ENCODE peak calls at places on chromosomes 6 and 20, in four cellular contexts. W, E, H and L are unnamed samples. For H3K4me1, the result is how much of the 10 kb centered on the place peaks cover.

GRCh38 chr6:14671937-14672336 is 554.4 kb downstream of the CD83 start:
- DNase-seq in W (no peak), E (no peak), H (no peak), L (no peak)

GRCh38 chr20:884983-885952 is 30.9 kb downstream of the ANGPT4 start:
- DNase-seq in W (no peak), E (no peak), H (no peak), L (no peak)

GRCh38 chr6:74873911-74874310 is 331.9 kb downstream of the COL12A1 start:
- DNase-seq in W (no peak), E (no peak), H (no peak), L (no peak)

GRCh38 chr6:155177369-155177961 is 86.3 kb upstream of the CLDN20 start:
- DNase-seq in W (peak), E (no peak), H (no peak), L (no peak)

GRCh38 chr6:137013031-137013430 is 31.7 kb downstream of the IL20RA start:
- DNase-seq in W (no peak), E (no peak), H (no peak), L (no peak)

GRCh38 chr20:48845721-48846306 is 18.0 kb upstream of the PREX1 start:
- DNase-seq in W (no peak), E (no peak), H (no peak), L (no peak)

GRCh38 chr6:150975136-150975535 is 109.6 kb downstream of the MTHFD1L start:
- DNase-seq in W (no peak), E (no peak), H (no peak), L (no peak)

GRCh38 chr6:156822747-156823206 is 45.6 kb downstream of the ARID1B start:
- DNase-seq in W (no peak), E (no peak), H (no peak), L (no peak)

GRCh38 chr6:15872252-15873103 is 209.7 kb upstream of the DTNBP1 start:
- DNase-seq in W (no peak), E (no peak), H (no peak), L (no peak)

GRCh38 chr20:10090588-10091166 is 55.9 kb downstream of the ANKEF1 start:
- DNase-seq in W (peak), E (no peak), H (peak), L (no peak)

GRCh38 chr20:45952861-45953260 is 18.4 kb downstream of the PCIF1 start:
- DNase-seq in W (no peak), E (no peak), H (no peak), L (peak)

GRCh38 chr6:101396552-101397173 is 3.2 kb downstream of the GRIK2 start:
- DNase-seq in W (peak), E (no peak), H (no peak), L (no peak)

GRCh38 chr20:63831696-63832686 is 927 bp upstream of the ZBTB46 start:
- DNase-seq in W (peak), E (no peak), H (no peak), L (peak)

GRCh38 chr6:7051780-7052440 is 55.9 kb upstream of the RREB1 start:
- DNase-seq in W (peak), E (no peak), H (peak), L (peak)

GRCh38 chr6:109961666-109962065 is 16.4 kb upstream of the GPR6 start:
- DNase-seq in W (no peak), E (peak), H (no peak), L (no peak)

GRCh38 chr6:164178933-164179332 is 764.4 kb downstream of the QKI start:
- DNase-seq in W (no peak), E (no peak), H (no peak), L (no peak)

GRCh38 chr6:100464162-100464851 is 414 bp downstream of the SIM1 start:
- DNase-seq in W (no peak), E (no peak), H (no peak), L (no peak)

GRCh38 chr6:35669441-35669776 is 19.3 kb downstream of the FKBP5 start:
- DNase-seq in W (no peak), E (no peak), H (no peak), L (no peak)

GRCh38 chr6:64293298-64293697 is 657.7 kb downstream of the PHF3 start:
- DNase-seq in W (no peak), E (peak), H (no peak), L (no peak)

GRCh38 chr6:160253242-160253641 is 5.4 kb downstream of the SLC22A2 start:
- DNase-seq in W (no peak), E (no peak), H (no peak), L (no peak)

GRCh38 chr6:24489881-24490280 is 503 bp upstream of the GPLD1 start:
- DNase-seq in W (no peak), E (no peak), H (no peak), L (no peak)

GRCh38 chr6:34795836-34796425 is 4.0 kb downstream of the BLTP3A start:
- DNase-seq in W (no peak), E (no peak), H (no peak), L (no peak)

GRCh38 chr6:73264446-73264845 is 1.4 kb upstream of the KHDC1 start:
- DNase-seq in W (no peak), E (peak), H (no peak), L (no peak)

GRCh38 chr6:30645989-30646388 is 944 bp upstream of the C6orf136 start:
- DNase-seq in W (no peak), E (no peak), H (no peak), L (no peak)

GRCh38 chr6:118468682-118469465 is 79.2 kb upstream of the PLN start:
- DNase-seq in W (no peak), E (no peak), H (no peak), L (no peak)

GRCh38 chr20:60586417-60587105 is 628.3 kb downstream of the CDH26 start:
- DNase-seq in W (no peak), E (no peak), H (no peak), L (peak)

GRCh38 chr20:49784291-49784690 is 28.3 kb upstream of the SLC9A8 start:
- DNase-seq in W (no peak), E (no peak), H (no peak), L (no peak)

GRCh38 chr20:56515657-56516381 is 8.7 kb upstream of the FAM209A start:
- DNase-seq in W (no peak), E (no peak), H (no peak), L (no peak)

DNA sequence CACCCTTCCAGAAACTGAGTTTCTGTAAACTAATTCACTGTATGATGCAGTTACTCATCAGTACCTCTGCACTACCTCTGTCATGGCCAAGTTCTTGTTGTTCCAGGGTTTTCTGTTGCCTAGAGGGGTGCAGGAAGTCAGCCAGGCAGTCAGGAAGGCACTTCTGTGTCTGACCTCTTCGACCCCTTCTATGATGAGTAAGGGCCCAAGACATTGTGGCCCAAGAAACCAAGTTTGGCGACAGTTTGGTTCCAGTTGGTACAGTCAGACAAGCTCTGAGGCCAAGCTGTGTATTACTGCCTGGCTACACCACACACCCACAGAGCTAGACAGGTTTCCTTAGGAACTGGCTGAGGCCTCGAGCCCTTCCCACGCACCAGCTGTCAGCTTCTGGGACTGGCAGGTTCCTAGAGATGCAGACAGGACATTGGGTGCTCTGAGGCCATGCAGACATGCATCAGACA is 41.2 kb downstream of the TRAF3IP2 start:
- DNase-seq in W (no peak), E (no peak), H (no peak), L (no peak)
- H3K4me1 ChIP-seq in W (under half), E (under half), H (half or more), L (under half)

GRCh38 chr6:43849844-43850243 is 79.8 kb downstream of the VEGFA start:
- DNase-seq in W (no peak), E (no peak), H (no peak), L (no peak)

GRCh38 chr6:43848992-43849391 is 79.0 kb downstream of the VEGFA start:
- DNase-seq in W (no peak), E (no peak), H (no peak), L (no peak)

GRCh38 chr6:43845646-43846045 is 75.6 kb downstream of the VEGFA start:
- DNase-seq in W (no peak), E (no peak), H (no peak), L (no peak)

GRCh38 chr6:43846556-43846955 is 76.5 kb downstream of the VEGFA start:
- DNase-seq in W (no peak), E (no peak), H (no peak), L (no peak)

DNA sequence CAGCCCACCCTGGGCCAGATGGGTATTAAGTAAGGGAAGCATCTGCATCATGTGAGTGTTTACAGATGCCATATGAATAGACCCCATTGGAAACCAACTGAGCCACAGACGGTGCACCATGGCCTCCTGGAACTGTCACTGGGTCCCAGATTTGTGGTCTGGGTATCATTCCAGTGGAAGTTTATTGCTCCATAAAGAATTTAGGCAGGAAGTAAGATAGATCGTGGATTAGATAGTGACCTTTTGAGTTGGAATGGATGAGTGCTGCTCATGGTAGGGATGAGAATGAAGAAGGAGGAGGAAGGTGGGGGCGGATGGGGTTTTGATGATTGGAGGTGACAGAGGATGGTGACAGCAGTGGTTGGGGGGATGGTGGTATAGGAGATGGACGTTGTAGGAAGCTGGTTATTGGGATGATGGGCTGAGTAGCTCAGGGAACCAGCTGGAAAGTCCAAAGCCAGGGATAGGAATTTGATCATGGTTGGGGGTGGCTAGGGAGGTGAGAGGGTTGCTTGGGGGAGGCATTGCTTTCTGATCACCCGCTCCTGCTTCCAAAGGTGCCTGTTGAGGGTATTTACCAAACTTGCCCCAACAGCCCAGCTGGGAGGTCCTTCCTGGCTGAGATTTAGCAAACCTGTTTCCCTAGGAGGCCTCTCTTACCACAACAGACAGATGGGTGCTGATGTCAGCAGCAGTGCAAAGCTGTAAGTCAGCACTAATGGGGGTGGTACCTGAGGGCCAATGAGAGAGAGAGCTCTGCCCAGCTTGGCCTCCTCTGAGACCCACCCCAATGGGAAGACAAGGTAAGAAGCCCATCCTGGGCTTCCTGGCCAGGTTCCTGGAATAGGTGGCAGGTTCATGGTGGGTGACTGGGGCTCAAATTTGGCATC is 78.0 kb downstream of the VEGFA start:
- DNase-seq in W (no peak), E (no peak), H (no peak), L (no peak)
- H3K4me1 ChIP-seq in W (under half), E (under half), H (under half), L (under half)

DNA sequence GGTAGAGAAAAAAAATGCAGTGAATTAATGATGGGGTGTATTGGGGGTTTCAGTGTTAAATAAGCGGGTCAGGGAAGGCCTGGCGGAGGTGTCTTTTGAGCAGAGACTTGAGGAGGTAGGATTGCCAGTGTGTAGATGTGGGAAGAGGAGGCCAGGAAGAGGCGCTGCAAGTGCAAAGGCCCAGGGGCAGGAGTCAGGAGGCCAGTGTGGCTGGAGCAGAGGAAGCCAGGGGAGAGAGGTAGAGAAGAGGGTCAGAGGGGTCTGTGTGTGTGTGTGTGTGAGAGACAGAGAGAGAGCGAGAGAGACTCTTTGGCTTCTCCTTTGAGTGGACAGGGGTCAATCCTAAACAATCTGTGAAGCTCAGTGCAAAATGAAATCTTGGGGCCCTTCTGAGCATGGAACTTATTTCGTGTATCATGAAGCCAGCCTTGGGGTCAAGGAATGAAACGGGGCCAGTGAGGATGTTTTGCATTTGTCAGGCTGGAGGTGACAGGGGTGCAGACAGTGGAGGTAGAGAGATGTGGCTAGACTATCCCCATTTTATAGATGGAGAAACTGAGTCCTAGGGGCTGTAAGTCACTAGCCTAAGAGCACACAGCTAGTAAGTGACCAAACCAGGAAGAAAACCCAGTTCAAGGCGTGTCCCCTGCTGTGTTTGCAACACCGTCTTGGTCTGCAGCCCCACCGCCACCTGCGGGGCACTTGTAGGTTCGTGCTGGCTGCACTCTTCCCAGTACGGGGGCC is 9.7 kb upstream of the IP6K3 start:
- DNase-seq in W (no peak), E (no peak), H (no peak), L (no peak)
- H3K4me1 ChIP-seq in W (under half), E (under half), H (under half), L (under half)

GRCh38 chr20:51140671-51141070 is 117.8 kb upstream of the KCNG1 start:
- DNase-seq in W (no peak), E (no peak), H (no peak), L (no peak)
- H3K4me1 ChIP-seq in W (under half), E (under half), H (under half), L (under half)